ENCODE peak calls at places on chromosomes 11 and 22, in eight cellular contexts. One of them, this sample, is unnamed.

GRCh38 chr11:33700425-33701271 is at the start of gene C11orf91:
- DNase-seq in ELR: peak
- DNase-seq in fibroblast of lung: peak
- DNase-seq in GM10248: peak
- DNase-seq in NCI-H2081: peak
- DNase-seq in lower lobe of right lung: peak
- DNase-seq in RWPE1: peak
- DNase-seq in cardiac fibroblast: peak
- DNase-seq in this sample: peak

GRCh38 chr11:130037881-130038601 is 31.7 kb upstream of the APLP2 start:
- DNase-seq in ELR: peak
- DNase-seq in fibroblast of lung: peak
- DNase-seq in GM10248: no peak
- DNase-seq in NCI-H2081: no peak
- DNase-seq in lower lobe of right lung: no peak
- DNase-seq in RWPE1: peak
- DNase-seq in cardiac fibroblast: peak
- DNase-seq in this sample: no peak

GRCh38 chr11:16612801-16613400 is 125.5 kb upstream of the C11orf58 start:
- DNase-seq in ELR: no peak
- DNase-seq in fibroblast of lung: peak
- DNase-seq in GM10248: peak
- DNase-seq in NCI-H2081: peak
- DNase-seq in lower lobe of right lung: no peak
- DNase-seq in RWPE1: no peak
- DNase-seq in cardiac fibroblast: no peak
- DNase-seq in this sample: no peak

GRCh38 chr11:119057000-119057769 is at the start of gene HYOU1:
- DNase-seq in ELR: peak
- DNase-seq in fibroblast of lung: peak
- DNase-seq in GM10248: peak
- DNase-seq in NCI-H2081: peak
- DNase-seq in lower lobe of right lung: peak
- DNase-seq in RWPE1: peak
- DNase-seq in cardiac fibroblast: peak
- DNase-seq in this sample: peak

GRCh38 chr22:30277547-30278344 is 11.1 kb upstream of the OSM start:
- DNase-seq in ELR: peak
- DNase-seq in fibroblast of lung: peak
- DNase-seq in GM10248: no peak
- DNase-seq in NCI-H2081: no peak
- DNase-seq in lower lobe of right lung: no peak
- DNase-seq in RWPE1: peak
- DNase-seq in cardiac fibroblast: peak
- DNase-seq in this sample: no peak

GRCh38 chr11:104623518-104623917 is 274.7 kb downstream of the CASP12 start:
- DNase-seq in ELR: peak
- DNase-seq in fibroblast of lung: peak
- DNase-seq in GM10248: no peak
- DNase-seq in NCI-H2081: no peak
- DNase-seq in lower lobe of right lung: no peak
- DNase-seq in RWPE1: peak
- DNase-seq in cardiac fibroblast: peak
- DNase-seq in this sample: no peak

GRCh38 chr22:24503137-24503850 is 8.2 kb downstream of the UPB1 start:
- DNase-seq in ELR: peak
- DNase-seq in fibroblast of lung: peak
- DNase-seq in GM10248: peak
- DNase-seq in NCI-H2081: peak
- DNase-seq in lower lobe of right lung: peak
- DNase-seq in RWPE1: peak
- DNase-seq in cardiac fibroblast: peak
- DNase-seq in this sample: peak

GRCh38 chr11:79209540-79210266 is 231.1 kb downstream of the TENM4 start:
- DNase-seq in ELR: no peak
- DNase-seq in fibroblast of lung: peak
- DNase-seq in GM10248: no peak
- DNase-seq in NCI-H2081: no peak
- DNase-seq in lower lobe of right lung: no peak
- DNase-seq in RWPE1: no peak
- DNase-seq in cardiac fibroblast: no peak
- DNase-seq in this sample: no peak

GRCh38 chr11:776459-777287 is 614 bp downstream of the GATD1 start:
- DNase-seq in ELR: peak
- DNase-seq in fibroblast of lung: no peak
- DNase-seq in GM10248: peak
- DNase-seq in NCI-H2081: no peak
- DNase-seq in lower lobe of right lung: peak
- DNase-seq in RWPE1: no peak
- DNase-seq in cardiac fibroblast: no peak
- DNase-seq in this sample: peak

GRCh38 chr11:17991799-17992433 is 20.9 kb downstream of the SERGEF start:
- DNase-seq in ELR: peak
- DNase-seq in fibroblast of lung: peak
- DNase-seq in GM10248: peak
- DNase-seq in NCI-H2081: peak
- DNase-seq in lower lobe of right lung: no peak
- DNase-seq in RWPE1: peak
- DNase-seq in cardiac fibroblast: peak
- DNase-seq in this sample: peak

GRCh38 chr11:57251491-57252104 is 14.5 kb upstream of the APLNR start:
- DNase-seq in ELR: no peak
- DNase-seq in fibroblast of lung: peak
- DNase-seq in GM10248: no peak
- DNase-seq in NCI-H2081: no peak
- DNase-seq in lower lobe of right lung: no peak
- DNase-seq in RWPE1: no peak
- DNase-seq in cardiac fibroblast: peak
- DNase-seq in this sample: no peak

GRCh38 chr11:133123371-133123770 is 408.9 kb downstream of the OPCML start:
- DNase-seq in ELR: no peak
- DNase-seq in fibroblast of lung: no peak
- DNase-seq in GM10248: no peak
- DNase-seq in NCI-H2081: no peak
- DNase-seq in lower lobe of right lung: no peak
- DNase-seq in RWPE1: no peak
- DNase-seq in cardiac fibroblast: no peak
- DNase-seq in this sample: no peak

GRCh38 chr11:74634537-74634936 is 42.2 kb downstream of the POLD3 start:
- DNase-seq in ELR: peak
- DNase-seq in fibroblast of lung: peak
- DNase-seq in GM10248: no peak
- DNase-seq in NCI-H2081: peak
- DNase-seq in lower lobe of right lung: no peak
- DNase-seq in RWPE1: peak
- DNase-seq in cardiac fibroblast: peak
- DNase-seq in this sample: peak

GRCh38 chr22:36541831-36542391 is 12.9 kb upstream of the EIF3D start:
- DNase-seq in ELR: peak
- DNase-seq in fibroblast of lung: peak
- DNase-seq in GM10248: no peak
- DNase-seq in NCI-H2081: peak
- DNase-seq in lower lobe of right lung: no peak
- DNase-seq in RWPE1: peak
- DNase-seq in cardiac fibroblast: peak
- DNase-seq in this sample: peak

GRCh38 chr11:657691-658126 is 20.6 kb downstream of the DRD4 start:
- DNase-seq in ELR: no peak
- DNase-seq in fibroblast of lung: no peak
- DNase-seq in GM10248: no peak
- DNase-seq in NCI-H2081: no peak
- DNase-seq in lower lobe of right lung: no peak
- DNase-seq in RWPE1: no peak
- DNase-seq in cardiac fibroblast: no peak
- DNase-seq in this sample: no peak

GRCh38 chr11:77542296-77542695 is 47.5 kb upstream of the AQP11 start:
- DNase-seq in ELR: peak
- DNase-seq in fibroblast of lung: peak
- DNase-seq in GM10248: no peak
- DNase-seq in NCI-H2081: no peak
- DNase-seq in lower lobe of right lung: no peak
- DNase-seq in RWPE1: no peak
- DNase-seq in cardiac fibroblast: peak
- DNase-seq in this sample: no peak

GRCh38 chr11:20873054-20873453 is 203.7 kb downstream of the NELL1 start:
- DNase-seq in ELR: peak
- DNase-seq in fibroblast of lung: no peak
- DNase-seq in GM10248: peak
- DNase-seq in NCI-H2081: peak
- DNase-seq in lower lobe of right lung: no peak
- DNase-seq in RWPE1: no peak
- DNase-seq in cardiac fibroblast: no peak
- DNase-seq in this sample: peak

GRCh38 chr11:67504023-67504949 is 877 bp downstream of the PITPNM1 start:
- DNase-seq in ELR: peak
- DNase-seq in fibroblast of lung: peak
- DNase-seq in GM10248: peak
- DNase-seq in NCI-H2081: no peak
- DNase-seq in lower lobe of right lung: no peak
- DNase-seq in RWPE1: no peak
- DNase-seq in cardiac fibroblast: peak
- DNase-seq in this sample: peak

GRCh38 chr11:13874596-13874995 is 87.9 kb upstream of the SPON1 start:
- DNase-seq in ELR: no peak
- DNase-seq in fibroblast of lung: no peak
- DNase-seq in GM10248: no peak
- DNase-seq in NCI-H2081: no peak
- DNase-seq in lower lobe of right lung: no peak
- DNase-seq in RWPE1: no peak
- DNase-seq in cardiac fibroblast: no peak
- DNase-seq in this sample: no peak

GRCh38 chr11:100999756-101000155 is 129.9 kb downstream of the PGR start:
- DNase-seq in ELR: no peak
- DNase-seq in fibroblast of lung: no peak
- DNase-seq in GM10248: no peak
- DNase-seq in NCI-H2081: no peak
- DNase-seq in lower lobe of right lung: no peak
- DNase-seq in RWPE1: no peak
- DNase-seq in cardiac fibroblast: no peak
- DNase-seq in this sample: no peak

GRCh38 chr11:117187007-117187406 is 8.5 kb downstream of the SIDT2 start:
- DNase-seq in ELR: no peak
- DNase-seq in fibroblast of lung: no peak
- DNase-seq in GM10248: peak
- DNase-seq in NCI-H2081: no peak
- DNase-seq in lower lobe of right lung: peak
- DNase-seq in RWPE1: no peak
- DNase-seq in cardiac fibroblast: no peak
- DNase-seq in this sample: no peak

GRCh38 chr22:21971858-21972275 is 10.7 kb downstream of the TOP3B start:
- DNase-seq in ELR: no peak
- DNase-seq in fibroblast of lung: no peak
- DNase-seq in GM10248: no peak
- DNase-seq in NCI-H2081: no peak
- DNase-seq in lower lobe of right lung: no peak
- DNase-seq in RWPE1: no peak
- DNase-seq in cardiac fibroblast: no peak
- DNase-seq in this sample: no peak

GRCh38 chr11:115678942-115679341 is 174.7 kb upstream of the CADM1 start:
- DNase-seq in ELR: no peak
- DNase-seq in fibroblast of lung: peak
- DNase-seq in GM10248: no peak
- DNase-seq in NCI-H2081: peak
- DNase-seq in lower lobe of right lung: no peak
- DNase-seq in RWPE1: no peak
- DNase-seq in cardiac fibroblast: no peak
- DNase-seq in this sample: peak

GRCh38 chr22:46737976-46738641 is at the start of gene CERK:
- DNase-seq in ELR: peak
- DNase-seq in fibroblast of lung: peak
- DNase-seq in GM10248: peak
- DNase-seq in NCI-H2081: peak
- DNase-seq in lower lobe of right lung: peak
- DNase-seq in RWPE1: peak
- DNase-seq in cardiac fibroblast: peak
- DNase-seq in this sample: peak

GRCh38 chr11:134664447-134664846 is 252.4 kb upstream of the B3GAT1 start:
- DNase-seq in ELR: no peak
- DNase-seq in fibroblast of lung: no peak
- DNase-seq in GM10248: no peak
- DNase-seq in NCI-H2081: no peak
- DNase-seq in lower lobe of right lung: no peak
- DNase-seq in RWPE1: no peak
- DNase-seq in cardiac fibroblast: no peak
- DNase-seq in this sample: no peak

GRCh38 chr11:72971611-72972010 is 157.4 kb downstream of the ATG16L2 start:
- DNase-seq in ELR: no peak
- DNase-seq in fibroblast of lung: no peak
- DNase-seq in GM10248: no peak
- DNase-seq in NCI-H2081: no peak
- DNase-seq in lower lobe of right lung: no peak
- DNase-seq in RWPE1: no peak
- DNase-seq in cardiac fibroblast: no peak
- DNase-seq in this sample: no peak

GRCh38 chr11:7871056-7871455 is 60.0 kb downstream of the OR10A6 start:
- DNase-seq in ELR: peak
- DNase-seq in fibroblast of lung: peak
- DNase-seq in GM10248: no peak
- DNase-seq in NCI-H2081: no peak
- DNase-seq in lower lobe of right lung: no peak
- DNase-seq in RWPE1: no peak
- DNase-seq in cardiac fibroblast: peak
- DNase-seq in this sample: no peak

GRCh38 chr11:44177905-44178304 is 82.4 kb downstream of the EXT2 start:
- DNase-seq in ELR: no peak
- DNase-seq in fibroblast of lung: no peak
- DNase-seq in GM10248: no peak
- DNase-seq in NCI-H2081: no peak
- DNase-seq in lower lobe of right lung: no peak
- DNase-seq in RWPE1: no peak
- DNase-seq in cardiac fibroblast: no peak
- DNase-seq in this sample: no peak

GRCh38 chr11:64729851-64730382 is 6.9 kb upstream of the NRXN2 start:
- DNase-seq in ELR: no peak
- DNase-seq in fibroblast of lung: no peak
- DNase-seq in GM10248: no peak
- DNase-seq in NCI-H2081: no peak
- DNase-seq in lower lobe of right lung: no peak
- DNase-seq in RWPE1: no peak
- DNase-seq in cardiac fibroblast: no peak
- DNase-seq in this sample: no peak

GRCh38 chr11:134560066-134560465 is 148.0 kb upstream of the B3GAT1 start:
- DNase-seq in ELR: no peak
- DNase-seq in fibroblast of lung: no peak
- DNase-seq in GM10248: no peak
- DNase-seq in NCI-H2081: no peak
- DNase-seq in lower lobe of right lung: no peak
- DNase-seq in RWPE1: no peak
- DNase-seq in cardiac fibroblast: no peak
- DNase-seq in this sample: no peak

GRCh38 chr11:8291421-8292350 is 28.0 kb upstream of the LMO1 start:
- DNase-seq in ELR: no peak
- DNase-seq in fibroblast of lung: no peak
- DNase-seq in GM10248: no peak
- DNase-seq in NCI-H2081: no peak
- DNase-seq in lower lobe of right lung: no peak
- DNase-seq in RWPE1: no peak
- DNase-seq in cardiac fibroblast: no peak
- DNase-seq in this sample: no peak

GRCh38 chr11:122146475-122146874 is 30.5 kb upstream of the BLID start:
- DNase-seq in ELR: peak
- DNase-seq in fibroblast of lung: no peak
- DNase-seq in GM10248: no peak
- DNase-seq in NCI-H2081: no peak
- DNase-seq in lower lobe of right lung: no peak
- DNase-seq in RWPE1: peak
- DNase-seq in cardiac fibroblast: peak
- DNase-seq in this sample: no peak

This sample was measured in ACHN.